ENCODE peak calls at places on chromosomes 11 and 22, in nine cellular contexts. U is mesothelial cell of epicardium, Q is HFFc6, K is BJ, Z is HFF-Myc, P is IMR-90, W is suprapubic skin, A is OCI-LY7, S is endothelial cell. G is an unnamed sample.

GRCh38 chr22:21698430-21699329 is 32.9 kb downstream of the PPIL2 start:
- DNase-seq in W (no peak), U (no peak), A (no peak), Z (peak; percentile 17), P (no peak), S (no peak), Q (peak; percentile 6), K (peak; percentile 27), G (no peak)

GRCh38 chr22:49205401-49205800 is 622.3 kb downstream of the BRD1 start:
- DNase-seq in K (no peak), A (no peak), Z (no peak), W (peak; percentile 61), S (no peak), P (no peak), Q (no peak), U (peak; percentile 13), G (no peak)

GRCh38 chr11:70745451-70745850 is 347.1 kb downstream of the CTTN start:
- DNase-seq in W (no peak), K (no peak), U (no peak), P (no peak), S (no peak), Z (no peak), A (no peak), Q (no peak), G (no peak)

GRCh38 chr11:76700177-76701100 is 29.9 kb upstream of the LRRC32 start:
- DNase-seq in Q (peak; percentile 91), P (peak; percentile 97), U (no peak), Z (peak; percentile 95), W (no peak), S (no peak), A (no peak), K (peak; percentile 86), G (peak; percentile 36)

GRCh38 chr11:125772834-125773505 is 5.7 kb downstream of the PATE2 start:
- DNase-seq in Z (no peak), W (no peak), Q (peak; percentile 88), S (no peak), U (no peak), K (peak; percentile 66), A (no peak), P (peak; percentile 63), G (no peak)

GRCh38 chr11:44886765-44887164 is 63.9 kb downstream of the TP53I11 start:
- DNase-seq in A (no peak), U (no peak), S (no peak), Z (no peak), P (peak; percentile 86), W (no peak), K (peak; percentile 16), Q (peak; percentile 76), G (no peak)

GRCh38 chr11:77517226-77517625 is 43.3 kb upstream of the PAK1 start:
- DNase-seq in W (no peak), S (no peak), K (no peak), Q (no peak), U (no peak), Z (no peak), P (no peak), A (no peak), G (no peak)

GRCh38 chr22:32475428-32476010 is 908 bp downstream of the FBXO7 start:
- DNase-seq in S (peak; percentile 20), A (no peak), Q (peak; percentile 25), Z (no peak), K (no peak), W (no peak), U (no peak), P (no peak), G (peak; percentile 46)

GRCh38 chr22:45717787-45718186 is 46.2 kb downstream of the ATXN10 start:
- DNase-seq in S (no peak), Q (peak; percentile 80), K (peak; percentile 69), P (peak; percentile 79), W (no peak), Z (no peak), U (no peak), A (no peak), G (no peak)

GRCh38 chr11:129287920-129288319 is 87.7 kb upstream of the BARX2 start:
- DNase-seq in Z (no peak), P (no peak), W (no peak), S (no peak), Q (no peak), K (no peak), U (no peak), A (no peak), G (no peak)

GRCh38 chr11:129291556-129291955 is 84.1 kb upstream of the BARX2 start:
- DNase-seq in W (no peak), Q (no peak), K (no peak), U (no peak), P (no peak), S (no peak), Z (no peak), A (no peak), G (no peak)

GRCh38 chr11:129292092-129292491 is 83.6 kb upstream of the BARX2 start:
- DNase-seq in U (no peak), Z (no peak), S (no peak), Q (no peak), K (no peak), A (no peak), W (no peak), P (no peak), G (no peak)

GRCh38 chr11:129290966-129291365 is 84.7 kb upstream of the BARX2 start:
- DNase-seq in Q (no peak), K (no peak), W (no peak), A (no peak), Z (no peak), P (no peak), U (no peak), S (no peak), G (no peak)

DNA sequence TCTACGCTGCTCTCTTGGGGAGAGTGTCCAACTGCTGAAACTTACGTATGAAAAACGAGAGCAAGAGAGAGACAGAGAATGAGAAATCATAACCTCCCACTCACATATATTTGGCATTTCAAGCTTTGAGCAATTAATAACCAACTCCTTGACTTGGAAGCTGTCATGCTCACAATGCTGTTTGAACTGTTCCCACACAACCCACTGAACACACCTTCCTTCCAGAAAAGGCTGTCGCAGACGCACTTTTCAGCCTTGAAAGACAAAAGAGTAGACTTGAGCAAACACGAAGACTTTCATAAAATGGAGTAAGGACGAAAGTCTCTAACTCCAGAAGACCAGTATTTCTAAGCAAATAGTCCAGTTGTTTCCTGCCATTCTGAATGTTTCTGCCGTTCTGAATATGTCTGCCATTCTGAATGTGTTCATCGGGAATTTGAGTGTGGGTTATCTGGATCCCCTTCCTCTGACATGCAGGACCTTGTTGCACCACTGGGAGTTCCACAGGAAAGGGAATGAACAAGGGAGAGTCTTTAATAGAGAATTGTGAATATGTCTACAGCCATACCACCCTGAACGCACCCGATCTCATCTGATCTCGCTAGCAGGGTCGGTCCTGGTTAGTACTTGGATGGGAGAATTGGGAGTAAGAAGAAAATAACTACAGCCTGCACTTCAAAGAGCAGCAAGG is 86.2 kb upstream of the BARX2 start:
- DNase-seq in S (no peak), K (no peak), Z (no peak), U (no peak), A (no peak), Q (no peak), W (no peak), P (no peak), G (no peak)
- TF ChIP-seq CTCF in S (no peak), K (no peak), Z (no peak), U (no peak), A (no peak), Q (no peak), W (no peak), P (no peak), G (no peak)

GRCh38 chr22:37260939-37261338 is 16.9 kb upstream of the RAC2 start:
- DNase-seq in S (peak; percentile 67), A (peak; percentile 78), Q (peak; percentile 39), U (no peak), K (no peak), Z (no peak), W (no peak), P (peak; percentile 51), G (peak; percentile 77)

GRCh38 chr22:37258005-37258790 is 14.1 kb upstream of the RAC2 start:
- DNase-seq in S (no peak), U (no peak), K (no peak), W (no peak), Q (no peak), A (no peak), Z (no peak), P (peak; percentile 38), G (no peak)

GRCh38 chr22:37258810-37259472 is 14.9 kb upstream of the RAC2 start:
- DNase-seq in Q (no peak), U (no peak), S (no peak), W (no peak), K (no peak), P (no peak), A (no peak), Z (no peak), G (no peak)

GRCh38 chr22:37260396-37260795 is 16.3 kb upstream of the RAC2 start:
- DNase-seq in Q (no peak), A (no peak), W (no peak), P (no peak), Z (no peak), S (no peak), K (no peak), U (no peak), G (no peak)

DNA sequence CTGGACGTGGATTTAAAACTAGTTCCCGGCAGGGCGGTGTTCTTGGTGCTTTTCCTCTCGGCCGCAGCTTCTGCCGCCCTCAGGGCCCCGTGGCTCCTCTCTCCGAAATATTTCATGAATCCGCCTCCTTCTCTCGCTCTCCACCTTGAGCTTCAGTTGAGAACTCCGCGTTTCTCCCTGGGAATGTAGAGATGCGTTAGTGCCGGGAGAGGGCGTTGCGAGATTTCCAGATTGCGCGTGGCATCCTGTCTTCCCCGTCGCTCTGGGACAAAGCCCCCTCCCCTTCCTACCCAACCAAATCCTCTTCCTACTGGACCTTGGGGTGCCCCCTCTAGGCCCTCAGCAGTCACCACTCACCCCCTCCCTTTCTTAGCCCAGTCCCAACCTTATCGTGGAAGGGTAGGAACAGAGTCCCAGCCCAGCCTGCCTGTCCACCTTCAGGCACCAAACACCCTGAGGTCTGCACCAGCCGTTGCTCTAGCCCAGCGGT is 15.5 kb upstream of the RAC2 start:
- DNase-seq in U (no peak), S (peak; percentile 54), A (peak; percentile 33), Z (no peak), Q (peak; percentile 33), P (peak; percentile 61), K (no peak), W (no peak), G (no peak)
- TF ChIP-seq CTCF in U (peak; percentile 41), S (peak; percentile 27), A (peak; percentile 83), Z (peak; percentile 61), Q (peak; percentile 70), P (peak; percentile 73), K (peak; percentile 84), W (peak; percentile 14), G (peak; percentile 31)

GRCh38 chr22:43848366-43849171 is 13.7 kb downstream of the SULT4A1 start:
- DNase-seq in S (peak; percentile 50), K (no peak), Z (no peak), W (peak; percentile 40), P (peak; percentile 52), U (no peak), Q (no peak), A (no peak), G (no peak)
- TF ChIP-seq CTCF in S (no peak), K (peak; percentile 54), Z (peak; percentile 43), W (no peak), P (peak; percentile 47), U (peak; percentile 18), Q (peak; percentile 69), A (peak; percentile 26), G (no peak)

DNA sequence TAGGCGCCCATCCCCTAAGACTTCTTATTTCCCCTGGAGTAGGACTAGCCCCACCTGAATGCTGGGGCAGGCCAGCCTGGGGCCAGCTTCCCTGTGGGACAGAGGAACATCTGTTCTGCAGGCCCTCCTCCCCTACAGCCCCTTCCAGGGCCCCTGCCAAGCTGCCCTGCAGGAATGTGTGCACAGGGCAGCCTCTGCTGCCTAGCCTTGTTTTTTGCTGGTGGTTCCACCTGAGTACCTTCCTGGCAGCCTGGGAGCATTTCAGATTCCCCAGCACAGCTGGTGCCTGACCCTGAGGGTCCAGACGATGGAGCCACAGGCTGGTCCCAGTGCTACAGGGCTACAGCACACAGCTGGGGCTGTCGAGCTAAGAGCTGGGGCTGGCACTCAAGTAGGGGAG is 22.2 kb upstream of the GPR83 start:
- DNase-seq in A (no peak), Z (no peak), S (no peak), Q (no peak), P (no peak), K (no peak), W (no peak), U (no peak), G (no peak)
- TF ChIP-seq CTCF in A (no peak), Z (no peak), S (no peak), Q (no peak), P (no peak), K (no peak), W (no peak), U (no peak), G (no peak)

G was measured in activated CD8-positive, alpha-beta T cell treated with anti-CD3 and anti-CD28 coated beads for 36 hours.